ENCODE peak calls at places on chromosomes 3 and 15, in eight cellular contexts. D is T-helper 9 cell; B is NCI-H2081; I is activated CD8-positive, alpha-beta T cell treated with anti-CD3 and anti-CD28 coated beads, Interleukin-2, amount 10 ng/mL, durations not matched to agents 7 days and 5 days; U is C1 segment of cervical spinal cord; O is activated CD4-positive, alpha-beta T cell treated with anti-CD3 and anti-CD28 coated beads, Interleukin-2, amount 50 U/mL, for 48 hours; G is NCI-H2029 treated with DMSO at 0.1 percent for 48 hours; S is suprapubic skin. E is an unnamed sample.

GRCh38 chr3:100613721-100614390 is 4.5 kb downstream of the ADGRG7 start:
- DNase-seq in B (no peak), G (no peak), O (no peak), S (no peak), U (no peak), D (no peak), I (no peak), E (no peak)

GRCh38 chr15:78000927-78001249 is 76.6 kb downstream of the TBC1D2B start:
- DNase-seq in U (no peak), S (no peak), D (no peak), G (no peak), O (no peak), I (no peak), B (no peak), E (no peak)

GRCh38 chr15:57153140-57153539 is 223.2 kb upstream of the CGNL1 start:
- DNase-seq in I (no peak), D (no peak), G (no peak), U (no peak), B (no peak), O (no peak), S (no peak), E (no peak)

GRCh38 chr3:29649815-29650547 is 369.1 kb downstream of the RBMS3 start:
- DNase-seq in D (no peak), U (no peak), S (no peak), G (peak; percentile 40), O (no peak), I (no peak), B (no peak), E (no peak)

GRCh38 chr15:72992733-72993321 is 59.4 kb upstream of the NEO1 start:
- DNase-seq in G (no peak), S (no peak), U (no peak), B (no peak), D (no peak), O (no peak), I (no peak), E (no peak)

GRCh38 chr3:45659661-45660566 is 29.3 kb upstream of the SACM1L start:
- DNase-seq in U (peak; percentile 60), O (peak; percentile 53), D (peak; percentile 41), G (peak; percentile 37), I (peak; percentile 48), S (no peak), B (peak; percentile 53), E (peak; percentile 40)

GRCh38 chr15:63401078-63401477 is 19.4 kb upstream of the CA12 start:
- DNase-seq in S (no peak), B (no peak), I (no peak), G (no peak), U (no peak), D (no peak), O (peak; percentile 27), E (no peak)

GRCh38 chr3:30667250-30667585 is 60.8 kb downstream of the TGFBR2 start:
- DNase-seq in U (no peak), I (peak; percentile 62), S (no peak), O (no peak), D (no peak), B (no peak), G (no peak), E (no peak)

GRCh38 chr3:127676921-127677351 is 4.2 kb downstream of the ABTB1 start:
- DNase-seq in I (no peak), U (no peak), O (no peak), D (no peak), G (no peak), B (no peak), S (peak; percentile 67), E (no peak)

GRCh38 chr15:89575146-89575655 is at the start of gene TICRR:
- DNase-seq in O (peak; percentile 95), S (peak; percentile 98), I (peak; percentile 98), U (peak; percentile 90), G (peak; percentile 89), D (peak; percentile 83), B (peak; percentile 99), E (peak; percentile 99)

GRCh38 chr15:25061808-25062550 is 107.2 kb downstream of the SNRPN start:
- DNase-seq in O (no peak), U (no peak), B (no peak), I (no peak), S (peak; percentile 45), D (no peak), G (no peak), E (no peak)

GRCh38 chr3:197371521-197372075 is 73.2 kb upstream of the DLG1 start:
- DNase-seq in S (peak; percentile 3), B (no peak), G (peak; percentile 88), U (no peak), O (no peak), I (no peak), D (no peak), E (no peak)

GRCh38 chr15:50066202-50066601 is 52.8 kb downstream of the ATP8B4 start:
- DNase-seq in B (no peak), I (peak; percentile 40), G (no peak), O (no peak), D (no peak), U (no peak), S (no peak), E (no peak)

GRCh38 chr3:142953443-142953842 is 10.0 kb downstream of the PAQR9 start:
- DNase-seq in D (no peak), S (no peak), G (no peak), O (no peak), B (no peak), I (no peak), U (no peak), E (no peak)

GRCh38 chr3:192515661-192516040 is 211.7 kb downstream of the FGF12 start:
- DNase-seq in S (no peak), I (no peak), O (no peak), U (no peak), G (no peak), D (no peak), B (no peak), E (no peak)

GRCh38 chr3:42050126-42050525 is 41.0 kb upstream of the TRAK1 start:
- DNase-seq in I (no peak), D (no peak), G (no peak), O (no peak), B (no peak), S (peak; percentile 43), U (no peak), E (no peak)

GRCh38 chr15:57640935-57641682 is 49.4 kb downstream of the MYZAP start:
- DNase-seq in G (no peak), B (no peak), O (no peak), S (no peak), I (peak; percentile 34), U (peak; percentile 3), D (no peak), E (no peak)

GRCh38 chr15:88704791-88705768 is 66.3 kb downstream of the ISG20 start:
- DNase-seq in B (no peak), U (peak; percentile 66), D (no peak), G (no peak), S (no peak), O (no peak), I (no peak), E (no peak)

GRCh38 chr3:64595253-64595694 is 92.5 kb downstream of the ADAMTS9 start:
- DNase-seq in S (no peak), B (no peak), U (peak; percentile 30), O (no peak), I (no peak), D (no peak), G (no peak), E (no peak)

GRCh38 chr3:79396595-79396994 is 371.2 kb downstream of the ROBO1 start:
- DNase-seq in B (no peak), U (no peak), D (no peak), G (no peak), S (no peak), I (no peak), O (no peak), E (no peak)

GRCh38 chr3:61637088-61638051 is 76.0 kb downstream of the PTPRG start:
- DNase-seq in U (no peak), I (no peak), D (no peak), G (no peak), O (no peak), B (no peak), S (no peak), E (no peak)

GRCh38 chr3:99638244-99638948 is at the start of gene COL8A1:
- DNase-seq in U (peak; percentile 29), I (no peak), B (no peak), D (no peak), G (no peak), O (no peak), S (peak; percentile 83), E (no peak)

GRCh38 chr3:172666873-172667694 is 43.8 kb downstream of the NCEH1 start:
- DNase-seq in S (peak; percentile 84), U (no peak), O (peak; percentile 72), B (peak; percentile 95), D (peak; percentile 77), G (peak; percentile 90), I (peak; percentile 90), E (peak; percentile 73)

GRCh38 chr3:12187448-12188327 is 29.0 kb upstream of the TIMP4 start:
- DNase-seq in U (peak; percentile 36), O (peak; percentile 80), I (peak; percentile 63), G (no peak), D (no peak), B (no peak), S (no peak), E (no peak)

GRCh38 chr3:14210843-14211594 is 32.4 kb downstream of the LSM3 start:
- DNase-seq in B (no peak), O (no peak), I (no peak), U (no peak), S (no peak), G (no peak), D (no peak), E (no peak)

GRCh38 chr3:69236808-69237707 is 114.7 kb upstream of the LMOD3 start:
- DNase-seq in O (no peak), G (no peak), D (no peak), U (no peak), I (peak; percentile 32), B (no peak), S (no peak), E (no peak)

GRCh38 chr3:188583476-188584161 is 429.7 kb downstream of the LPP start:
- DNase-seq in B (no peak), S (no peak), O (peak; percentile 19), D (no peak), I (no peak), G (no peak), U (no peak), E (no peak)

GRCh38 chr15:26744894-26745293 is 28.0 kb downstream of the GABRB3 start:
- DNase-seq in I (no peak), G (no peak), B (no peak), S (no peak), O (no peak), U (no peak), D (no peak), E (no peak)

GRCh38 chr15:86082619-86083377 is 3.1 kb downstream of the AGBL1 start:
- DNase-seq in S (no peak), O (no peak), D (no peak), I (no peak), U (peak; percentile 5), G (no peak), B (no peak), E (no peak)

GRCh38 chr3:71372911-71373637 is 210.5 kb downstream of the FOXP1 start:
- DNase-seq in G (no peak), O (no peak), D (no peak), U (no peak), I (no peak), S (no peak), B (no peak), E (no peak)

GRCh38 chr3:193391902-193392301 is 13.3 kb upstream of the ATP13A5 start:
- DNase-seq in D (no peak), O (no peak), B (peak; percentile 29), I (no peak), U (no peak), S (no peak), G (no peak), E (no peak)

GRCh38 chr15:38558714-38559059 is 5.9 kb downstream of the RASGRP1 start:
- DNase-seq in I (no peak), U (no peak), B (no peak), S (no peak), G (no peak), D (no peak), O (no peak), E (no peak)

GRCh38 chr15:50141856-50142255 is 22.8 kb upstream of the ATP8B4 start:
- DNase-seq in U (no peak), D (no peak), I (no peak), G (no peak), S (no peak), O (no peak), B (no peak), E (no peak)

GRCh38 chr3:139538733-139539132 is 809 bp downstream of the RBP1 start:
- DNase-seq in S (no peak), D (no peak), U (peak; percentile 56), B (peak; percentile 45), I (no peak), O (no peak), G (no peak), E (no peak)